ENCODE peak calls at places on chromosomes 13 and 19, in six cellular contexts. H is astrocyte of the cerebellum, Y is ELF-1, R is AG10803, Z is fibroblast of the conjunctiva, T is IMR-90. U is an unnamed sample.
A peak's percentile ranks its signal among the peaks of the same experiment; 100 is the strongest.

GRCh38 chr19:4062576-4063368 is 3.9 kb downstream of the ZBTB7A start:
- DNase-seq in T (no peak), Y (peak; percentile 84), R (no peak), Z (no peak), H (no peak), U (no peak)

GRCh38 chr13:23740002-23740401 is 149.2 kb downstream of the MIPEP start:
- DNase-seq in R (no peak), Y (no peak), Z (no peak), T (no peak), H (no peak), U (no peak)

GRCh38 chr13:113607477-113608245 is 23.1 kb downstream of the TFDP1 start:
- DNase-seq in R (no peak), T (no peak), H (no peak), Z (no peak), Y (no peak), U (no peak)

GRCh38 chr13:112071902-112072530 is 5.1 kb downstream of the SOX1 start:
- DNase-seq in Z (no peak), H (no peak), R (no peak), T (no peak), Y (no peak), U (no peak)

GRCh38 chr13:77779461-77780272 is 82.2 kb downstream of the SLAIN1 start:
- DNase-seq in H (peak; percentile 70), Z (peak; percentile 71), T (peak; percentile 74), R (peak; percentile 75), Y (peak; percentile 53), U (no peak)

GRCh38 chr19:5356918-5357317 is 16.3 kb upstream of the PTPRS start:
- DNase-seq in R (no peak), Z (no peak), T (no peak), H (no peak), Y (no peak), U (no peak)

GRCh38 chr19:47375694-47376588 is 26.8 kb downstream of the DHX34 start:
- DNase-seq in Y (no peak), T (no peak), R (no peak), H (no peak), Z (no peak), U (no peak)

GRCh38 chr13:109427148-109427547 is 359.2 kb downstream of the IRS2 start:
- DNase-seq in Z (no peak), T (no peak), R (peak; percentile 35), H (peak; percentile 20), Y (no peak), U (peak; percentile 78)

GRCh38 chr13:20024706-20025105 is 66.2 kb downstream of the ZMYM2 start:
- DNase-seq in H (no peak), R (no peak), Y (no peak), Z (no peak), T (no peak), U (no peak)

GRCh38 chr13:57557979-57558529 is 73.5 kb upstream of the PCDH17 start:
- DNase-seq in T (no peak), H (no peak), Y (peak; percentile 9), R (no peak), Z (no peak), U (no peak)

GRCh38 chr13:68608147-68608546 is 1378.0 kb upstream of the PCDH9 start:
- DNase-seq in H (no peak), T (no peak), Z (no peak), R (no peak), Y (no peak), U (no peak)

GRCh38 chr19:8221161-8221560 is 12.0 kb downstream of the CERS4 start:
- DNase-seq in Y (no peak), H (no peak), T (no peak), R (no peak), Z (no peak), U (peak; percentile 15)

GRCh38 chr13:56909896-56910600 is 230.7 kb upstream of the PRR20A start:
- DNase-seq in Z (no peak), Y (no peak), H (no peak), T (no peak), R (no peak), U (no peak)

GRCh38 chr19:18788782-18789421 is 2.2 kb downstream of the COMP start:
- DNase-seq in T (no peak), Y (no peak), H (no peak), R (no peak), Z (no peak), U (no peak)

GRCh38 chr13:57724486-57725272 is 93.1 kb downstream of the PCDH17 start:
- DNase-seq in Z (no peak), Y (peak; percentile 46), T (no peak), H (no peak), R (no peak), U (no peak)

GRCh38 chr19:2015611-2015950 is at the start of gene BTBD2:
- DNase-seq in H (peak; percentile 46), R (peak; percentile 86), T (peak; percentile 84), Z (peak; percentile 71), Y (no peak), U (peak; percentile 75)

GRCh38 chr13:38951525-38952313 is 38.9 kb downstream of the STOML3 start:
- DNase-seq in Z (no peak), H (no peak), T (no peak), R (no peak), Y (no peak), U (no peak)

GRCh38 chr19:4379383-4380253 is 20.7 kb downstream of the SH3GL1 start:
- DNase-seq in Z (no peak), H (no peak), Y (no peak), R (peak; percentile 48), T (peak; percentile 59), U (no peak)

GRCh38 chr19:43224855-43225253 is 19.4 kb upstream of the PSG4 start:
- DNase-seq in H (no peak), R (no peak), Z (no peak), T (no peak), Y (no peak), U (no peak)

GRCh38 chr13:26133851-26134250 is 82.0 kb upstream of the SHISA2 start:
- DNase-seq in Z (no peak), T (no peak), Y (no peak), R (no peak), H (no peak), U (no peak)

GRCh38 chr19:12639901-12640613 is 26.5 kb downstream of the MAN2B1 start:
- DNase-seq in Z (peak; percentile 48), H (peak; percentile 16), Y (peak; percentile 95), R (peak; percentile 80), T (peak; percentile 77), U (peak; percentile 78)

GRCh38 chr19:29010276-29010675 is 202.7 kb downstream of the UQCRFS1 start:
- DNase-seq in Y (no peak), H (no peak), Z (no peak), R (no peak), T (no peak), U (no peak)

GRCh38 chr19:56291857-56292256 is 19.3 kb downstream of the EDDM13 start:
- DNase-seq in T (no peak), H (no peak), R (no peak), Z (no peak), Y (no peak), U (no peak)

GRCh38 chr13:39105110-39105509 is 66.9 kb downstream of the NHLRC3 start:
- DNase-seq in H (no peak), Y (no peak), T (no peak), R (peak; percentile 6), Z (no peak), U (peak; percentile 14)

GRCh38 chr13:73521291-73521626 is 462.5 kb downstream of the KLF5 start:
- DNase-seq in Y (no peak), Z (no peak), R (no peak), T (no peak), H (no peak), U (no peak)

GRCh38 chr13:31424130-31424729 is 224.5 kb downstream of the B3GLCT start:
- DNase-seq in Y (peak; percentile 93), T (peak; percentile 73), R (peak; percentile 78), Z (peak; percentile 76), H (peak; percentile 68), U (peak; percentile 91)

GRCh38 chr13:50080158-50080855 is 65.1 kb downstream of the KCNRG start:
- DNase-seq in R (peak; percentile 46), Z (no peak), H (no peak), T (peak; percentile 52), Y (peak; percentile 34), U (peak; percentile 23)

GRCh38 chr13:19169991-19170390 is 11.6 kb downstream of the TUBA3C start:
- DNase-seq in T (no peak), R (no peak), Z (no peak), H (no peak), Y (no peak), U (no peak)

GRCh38 chr13:60448907-60449510 is 52.0 kb downstream of the TDRD3 start:
- DNase-seq in Z (peak; percentile 51), H (peak; percentile 61), T (peak; percentile 68), R (peak; percentile 62), Y (no peak), U (peak; percentile 67)

GRCh38 chr19:2180881-2181617 is 17.3 kb downstream of the DOT1L start:
- DNase-seq in R (no peak), H (no peak), Y (no peak), Z (no peak), T (no peak), U (no peak)

GRCh38 chr13:34545461-34545860 is 396.6 kb upstream of the NBEA start:
- DNase-seq in Y (no peak), H (no peak), Z (no peak), T (no peak), R (no peak), U (no peak)

GRCh38 chr13:26528527-26528926 is 29.0 kb upstream of the WASF3 start:
- DNase-seq in H (no peak), T (no peak), Y (no peak), R (no peak), Z (no peak), U (no peak)

U was measured in foreskin fibroblast.